ENCODE peak calls at places on chromosome 6, in ten cellular contexts. One of them, this sample, is unnamed.
A peak's percentile ranks its signal among the peaks of the same experiment; 100 is the strongest.

GRCh38 chr6:160424256-160424655 is 76.1 kb downstream of the SLC22A3 start:
- DNase-seq in body of pancreas: no peak
- DNase-seq in upper lobe of left lung: no peak
- DNase-seq in lower lobe of right lung: no peak
- DNase-seq in OCI-LY7: no peak
- DNase-seq in tibial nerve: no peak
- DNase-seq in lung: no peak
- DNase-seq in Calu3: no peak
- DNase-seq in GM13976: no peak
- DNase-seq in tibial artery: no peak
- DNase-seq in this sample: no peak

GRCh38 chr6:31498748-31499147 is 803 bp downstream of the MICB start:
- DNase-seq in body of pancreas: peak; percentile 23
- DNase-seq in upper lobe of left lung: peak; percentile 75
- DNase-seq in lower lobe of right lung: no peak
- DNase-seq in OCI-LY7: no peak
- DNase-seq in tibial nerve: no peak
- DNase-seq in lung: no peak
- DNase-seq in Calu3: peak; percentile 40
- DNase-seq in GM13976: no peak
- DNase-seq in tibial artery: peak; percentile 51
- DNase-seq in this sample: no peak

GRCh38 chr6:149961728-149962425 is 1.9 kb upstream of the ULBP1 start:
- DNase-seq in body of pancreas: no peak
- DNase-seq in upper lobe of left lung: no peak
- DNase-seq in lower lobe of right lung: no peak
- DNase-seq in OCI-LY7: peak; percentile 59
- DNase-seq in tibial nerve: no peak
- DNase-seq in lung: no peak
- DNase-seq in Calu3: peak; percentile 47
- DNase-seq in GM13976: no peak
- DNase-seq in tibial artery: no peak
- DNase-seq in this sample: no peak

GRCh38 chr6:161031721-161032495 is 40.3 kb downstream of the MAP3K4 start:
- DNase-seq in body of pancreas: no peak
- DNase-seq in upper lobe of left lung: no peak
- DNase-seq in lower lobe of right lung: no peak
- DNase-seq in OCI-LY7: no peak
- DNase-seq in tibial nerve: no peak
- DNase-seq in lung: no peak
- DNase-seq in Calu3: no peak
- DNase-seq in GM13976: no peak
- DNase-seq in tibial artery: no peak
- DNase-seq in this sample: no peak

GRCh38 chr6:35412102-35412501 is 40.0 kb upstream of the FANCE start:
- DNase-seq in body of pancreas: no peak
- DNase-seq in upper lobe of left lung: no peak
- DNase-seq in lower lobe of right lung: no peak
- DNase-seq in OCI-LY7: no peak
- DNase-seq in tibial nerve: no peak
- DNase-seq in lung: no peak
- DNase-seq in Calu3: no peak
- DNase-seq in GM13976: no peak
- DNase-seq in tibial artery: no peak
- DNase-seq in this sample: no peak

GRCh38 chr6:53441761-53442160 is 93.0 kb upstream of the ELOVL5 start:
- DNase-seq in body of pancreas: no peak
- DNase-seq in upper lobe of left lung: no peak
- DNase-seq in lower lobe of right lung: no peak
- DNase-seq in OCI-LY7: no peak
- DNase-seq in tibial nerve: no peak
- DNase-seq in lung: no peak
- DNase-seq in Calu3: no peak
- DNase-seq in GM13976: no peak
- DNase-seq in tibial artery: no peak
- DNase-seq in this sample: no peak

GRCh38 chr6:160141001-160141726 is 19.5 kb downstream of the SLC22A1 start:
- DNase-seq in body of pancreas: no peak
- DNase-seq in upper lobe of left lung: no peak
- DNase-seq in lower lobe of right lung: no peak
- DNase-seq in OCI-LY7: no peak
- DNase-seq in tibial nerve: no peak
- DNase-seq in lung: no peak
- DNase-seq in Calu3: no peak
- DNase-seq in GM13976: no peak
- DNase-seq in tibial artery: no peak
- DNase-seq in this sample: no peak

GRCh38 chr6:29995346-29995777 is 53.0 kb downstream of the HLA-A start:
- DNase-seq in body of pancreas: no peak
- DNase-seq in upper lobe of left lung: no peak
- DNase-seq in lower lobe of right lung: no peak
- DNase-seq in OCI-LY7: no peak
- DNase-seq in tibial nerve: no peak
- DNase-seq in lung: no peak
- DNase-seq in Calu3: no peak
- DNase-seq in GM13976: no peak
- DNase-seq in tibial artery: no peak
- DNase-seq in this sample: no peak

GRCh38 chr6:35754452-35755321 is 17.9 kb downstream of the ARMC12 start:
- DNase-seq in body of pancreas: peak; percentile 78
- DNase-seq in upper lobe of left lung: no peak
- DNase-seq in lower lobe of right lung: no peak
- DNase-seq in OCI-LY7: no peak
- DNase-seq in tibial nerve: no peak
- DNase-seq in lung: no peak
- DNase-seq in Calu3: peak; percentile 49
- DNase-seq in GM13976: no peak
- DNase-seq in tibial artery: no peak
- DNase-seq in this sample: no peak

GRCh38 chr6:167858842-167859520 is 32.3 kb downstream of the AFDN start:
- DNase-seq in body of pancreas: no peak
- DNase-seq in upper lobe of left lung: no peak
- DNase-seq in lower lobe of right lung: no peak
- DNase-seq in OCI-LY7: no peak
- DNase-seq in tibial nerve: no peak
- DNase-seq in lung: no peak
- DNase-seq in Calu3: no peak
- DNase-seq in GM13976: no peak
- DNase-seq in tibial artery: no peak
- DNase-seq in this sample: no peak

GRCh38 chr6:44438827-44439226 is 51.3 kb downstream of the CDC5L start:
- DNase-seq in body of pancreas: no peak
- DNase-seq in upper lobe of left lung: no peak
- DNase-seq in lower lobe of right lung: no peak
- DNase-seq in OCI-LY7: no peak
- DNase-seq in tibial nerve: no peak
- DNase-seq in lung: no peak
- DNase-seq in Calu3: no peak
- DNase-seq in GM13976: no peak
- DNase-seq in tibial artery: no peak
- DNase-seq in this sample: no peak

GRCh38 chr6:77619114-77619513 is 33.7 kb upstream of the MEI4 start:
- DNase-seq in body of pancreas: no peak
- DNase-seq in upper lobe of left lung: no peak
- DNase-seq in lower lobe of right lung: no peak
- DNase-seq in OCI-LY7: no peak
- DNase-seq in tibial nerve: no peak
- DNase-seq in lung: no peak
- DNase-seq in Calu3: no peak
- DNase-seq in GM13976: no peak
- DNase-seq in tibial artery: no peak
- DNase-seq in this sample: no peak

GRCh38 chr6:77624468-77624867 is 28.4 kb upstream of the MEI4 start:
- DNase-seq in body of pancreas: no peak
- DNase-seq in upper lobe of left lung: no peak
- DNase-seq in lower lobe of right lung: no peak
- DNase-seq in OCI-LY7: no peak
- DNase-seq in tibial nerve: no peak
- DNase-seq in lung: no peak
- DNase-seq in Calu3: no peak
- DNase-seq in GM13976: no peak
- DNase-seq in tibial artery: no peak
- DNase-seq in this sample: no peak

DNA sequence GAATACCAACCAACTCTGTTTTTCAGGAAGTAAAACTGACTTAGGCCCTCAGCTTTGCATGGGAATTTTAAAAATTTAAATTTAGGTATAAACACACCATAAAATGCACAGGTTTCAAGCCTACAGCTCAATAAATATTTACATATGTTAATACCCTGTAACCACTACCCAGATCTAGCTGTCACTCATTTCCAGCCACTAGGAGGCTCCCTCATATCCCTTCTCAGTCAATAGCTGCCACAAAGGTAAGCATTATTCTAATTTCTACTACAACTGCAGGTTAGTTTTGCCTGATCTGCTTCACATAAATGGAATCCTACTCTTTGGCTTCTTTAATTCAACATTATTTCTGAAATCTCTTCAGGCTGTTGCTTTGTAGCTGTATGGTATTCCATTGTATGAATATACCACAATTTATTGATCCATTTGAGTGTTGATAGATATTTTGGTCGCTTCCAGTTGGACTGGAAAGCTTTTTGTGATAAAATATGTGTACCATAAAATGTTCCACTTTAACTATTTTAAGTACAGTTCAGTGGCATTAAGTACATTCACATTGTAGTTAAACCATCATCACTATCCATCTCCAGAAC is 32.5 kb upstream of the MEI4 start:
- DNase-seq in body of pancreas: peak; percentile 44
- DNase-seq in upper lobe of left lung: no peak
- DNase-seq in lower lobe of right lung: no peak
- DNase-seq in OCI-LY7: peak; percentile 1
- DNase-seq in tibial nerve: no peak
- DNase-seq in lung: no peak
- DNase-seq in Calu3: peak; percentile 41
- DNase-seq in GM13976: no peak
- DNase-seq in tibial artery: no peak
- DNase-seq in this sample: no peak
- TF ChIP-seq CTCF in body of pancreas: peak; percentile 29
- TF ChIP-seq CTCF in upper lobe of left lung: no peak
- TF ChIP-seq CTCF in lower lobe of right lung: peak; percentile 29
- TF ChIP-seq CTCF in OCI-LY7: peak; percentile 71
- TF ChIP-seq CTCF in tibial nerve: no peak
- TF ChIP-seq CTCF in lung: no peak
- TF ChIP-seq CTCF in Calu3: no peak
- TF ChIP-seq CTCF in GM13976: peak; percentile 41
- TF ChIP-seq CTCF in tibial artery: peak; percentile 22
- TF ChIP-seq CTCF in this sample: no peak

GRCh38 chr6:33197431-33198048 is 2.9 kb downstream of the RXRB start:
- DNase-seq in body of pancreas: peak; percentile 81
- DNase-seq in upper lobe of left lung: no peak
- DNase-seq in lower lobe of right lung: peak; percentile 69
- DNase-seq in OCI-LY7: peak; percentile 74
- DNase-seq in tibial nerve: no peak
- DNase-seq in lung: peak; percentile 59
- DNase-seq in Calu3: peak; percentile 57
- DNase-seq in GM13976: peak; percentile 77
- DNase-seq in tibial artery: no peak
- DNase-seq in this sample: no peak
- TF ChIP-seq CTCF in body of pancreas: peak; percentile 63
- TF ChIP-seq CTCF in upper lobe of left lung: peak; percentile 65
- TF ChIP-seq CTCF in lower lobe of right lung: peak; percentile 69
- TF ChIP-seq CTCF in OCI-LY7: peak; percentile 88
- TF ChIP-seq CTCF in tibial nerve: peak; percentile 65
- TF ChIP-seq CTCF in lung: peak; percentile 18
- TF ChIP-seq CTCF in Calu3: peak; percentile 80
- TF ChIP-seq CTCF in GM13976: peak; percentile 59
- TF ChIP-seq CTCF in tibial artery: peak; percentile 43
- TF ChIP-seq CTCF in this sample: no peak

DNA sequence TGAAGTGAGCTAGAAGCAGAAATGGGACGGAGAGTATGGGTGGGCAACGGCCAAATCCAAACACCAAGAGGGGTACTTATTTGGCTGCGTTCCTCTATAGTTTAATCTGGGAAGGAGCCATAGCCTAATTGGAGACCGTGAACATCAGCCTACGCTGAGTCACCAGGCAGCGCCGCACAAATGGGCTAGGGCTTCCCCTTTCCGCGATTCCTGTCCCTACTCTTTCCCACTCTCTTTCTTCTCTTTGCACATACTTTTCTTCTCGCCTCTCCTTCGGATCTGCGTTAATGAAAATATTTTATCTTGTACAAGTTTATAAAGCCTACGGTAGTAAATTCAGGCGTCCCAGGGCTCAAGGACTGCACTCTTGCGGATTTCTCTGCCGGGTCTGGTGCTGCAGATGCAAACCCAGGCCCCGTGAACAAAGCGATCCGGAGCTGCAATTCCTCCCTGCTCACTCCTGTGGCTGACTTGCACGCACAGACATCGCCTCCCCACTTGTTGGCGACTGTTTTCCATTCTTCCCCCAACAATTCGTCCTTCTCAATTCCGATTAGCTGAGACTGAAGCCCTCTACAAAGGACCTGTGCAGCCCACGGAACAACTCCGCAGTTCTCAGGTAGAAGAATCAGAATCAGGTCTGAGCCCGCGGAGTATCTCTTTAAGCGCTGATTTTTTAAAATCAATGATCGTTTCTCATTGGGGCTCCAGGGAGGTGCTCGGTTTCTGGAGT is 4.2 kb upstream of the TBX18 start:
- DNase-seq in body of pancreas: no peak
- DNase-seq in upper lobe of left lung: peak; percentile 13
- DNase-seq in lower lobe of right lung: no peak
- DNase-seq in OCI-LY7: no peak
- DNase-seq in tibial nerve: peak; percentile 28
- DNase-seq in lung: no peak
- DNase-seq in Calu3: peak; percentile 53
- DNase-seq in GM13976: no peak
- DNase-seq in tibial artery: peak; percentile 69
- DNase-seq in this sample: no peak
- TF ChIP-seq CTCF in body of pancreas: no peak
- TF ChIP-seq CTCF in upper lobe of left lung: no peak
- TF ChIP-seq CTCF in lower lobe of right lung: no peak
- TF ChIP-seq CTCF in OCI-LY7: no peak
- TF ChIP-seq CTCF in tibial nerve: no peak
- TF ChIP-seq CTCF in lung: no peak
- TF ChIP-seq CTCF in Calu3: no peak
- TF ChIP-seq CTCF in GM13976: no peak
- TF ChIP-seq CTCF in tibial artery: no peak
- TF ChIP-seq CTCF in this sample: no peak

GRCh38 chr6:166307981-166308768 is at the start of gene PRR18:
- DNase-seq in body of pancreas: peak; percentile 41
- DNase-seq in upper lobe of left lung: peak; percentile 89
- DNase-seq in lower lobe of right lung: no peak
- DNase-seq in OCI-LY7: peak; percentile 65
- DNase-seq in tibial nerve: no peak
- DNase-seq in lung: no peak
- DNase-seq in Calu3: peak; percentile 33
- DNase-seq in GM13976: peak; percentile 62
- DNase-seq in tibial artery: no peak
- DNase-seq in this sample: peak; percentile 37
- TF ChIP-seq CTCF in body of pancreas: no peak
- TF ChIP-seq CTCF in upper lobe of left lung: no peak
- TF ChIP-seq CTCF in lower lobe of right lung: no peak
- TF ChIP-seq CTCF in OCI-LY7: peak; percentile 21
- TF ChIP-seq CTCF in tibial nerve: no peak
- TF ChIP-seq CTCF in lung: no peak
- TF ChIP-seq CTCF in Calu3: no peak
- TF ChIP-seq CTCF in GM13976: no peak
- TF ChIP-seq CTCF in tibial artery: no peak
- TF ChIP-seq CTCF in this sample: no peak

DNA sequence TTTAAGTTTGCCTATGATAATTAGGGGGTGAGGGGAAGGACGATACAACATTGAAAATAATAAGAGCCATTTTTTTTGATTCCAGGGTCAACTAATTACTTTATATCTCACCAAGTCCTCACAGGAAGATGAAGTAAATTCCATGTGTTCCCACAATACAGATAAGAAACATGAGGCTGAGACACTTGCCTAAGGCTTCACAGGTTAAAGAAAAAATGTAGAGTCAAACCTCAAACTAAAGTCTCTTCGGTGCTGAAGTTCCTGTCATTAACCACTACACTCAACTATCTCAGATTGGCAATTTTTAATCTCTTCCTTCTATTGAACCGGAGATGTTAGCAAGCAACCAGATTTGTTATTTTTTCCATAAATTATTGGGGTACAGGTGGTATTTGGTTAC is 33.0 kb downstream of the MRAP2 start:
- DNase-seq in body of pancreas: no peak
- DNase-seq in upper lobe of left lung: no peak
- DNase-seq in lower lobe of right lung: no peak
- DNase-seq in OCI-LY7: no peak
- DNase-seq in tibial nerve: no peak
- DNase-seq in lung: no peak
- DNase-seq in Calu3: no peak
- DNase-seq in GM13976: no peak
- DNase-seq in tibial artery: no peak
- DNase-seq in this sample: no peak
- TF ChIP-seq CTCF in body of pancreas: no peak
- TF ChIP-seq CTCF in upper lobe of left lung: no peak
- TF ChIP-seq CTCF in lower lobe of right lung: no peak
- TF ChIP-seq CTCF in OCI-LY7: no peak
- TF ChIP-seq CTCF in tibial nerve: no peak
- TF ChIP-seq CTCF in lung: no peak
- TF ChIP-seq CTCF in Calu3: no peak
- TF ChIP-seq CTCF in GM13976: no peak
- TF ChIP-seq CTCF in tibial artery: no peak
- TF ChIP-seq CTCF in this sample: no peak